ENCODE peak calls at places on chromosomes 13 and 19, in seven cellular contexts. Y is astrocyte; D is NCI-H2171; P is naive thymus-derived CD8-positive, alpha-beta T cell; B is NCI-H524; E is tibial nerve; R is IMR-90. X is an unnamed sample.

GRCh38 chr19:1935484-1936208 is 5.3 kb upstream of the CSNK1G2 start:
- DNase-seq in P (no peak), R (peak), Y (peak), B (no peak), D (no peak), E (no peak), X (no peak)

GRCh38 chr19:40549007-40549708 is 27.5 kb upstream of the SHKBP1 start:
- DNase-seq in D (no peak), P (peak), B (peak), Y (peak), R (peak), E (no peak), X (peak)

GRCh38 chr13:28000567-28000966 is 12.1 kb upstream of the URAD start:
- DNase-seq in R (no peak), Y (no peak), P (no peak), D (no peak), E (no peak), B (no peak), X (no peak)

GRCh38 chr19:19642506-19643157 is 825 bp downstream of the GMIP start:
- DNase-seq in R (no peak), E (no peak), P (no peak), Y (no peak), B (peak), D (peak), X (peak)

GRCh38 chr13:95235199-95235726 is 66.0 kb downstream of the ABCC4 start:
- DNase-seq in P (no peak), E (no peak), Y (no peak), R (no peak), B (no peak), D (no peak), X (no peak)

GRCh38 chr19:20925481-20925880 is 2.4 kb downstream of the ZNF85 start:
- DNase-seq in E (no peak), P (no peak), D (no peak), Y (no peak), B (no peak), R (no peak), X (no peak)

GRCh38 chr13:48236528-48237353 is 3.7 kb downstream of the ITM2B start:
- DNase-seq in P (no peak), D (no peak), E (no peak), R (no peak), B (no peak), Y (no peak), X (no peak)

GRCh38 chr19:18493440-18494266 is 28.2 kb downstream of the ELL start:
- DNase-seq in E (no peak), D (no peak), B (no peak), P (no peak), Y (no peak), R (no peak), X (no peak)

GRCh38 chr13:39712626-39713025 is 57.2 kb downstream of the COG6 start:
- DNase-seq in B (no peak), P (no peak), D (no peak), E (no peak), R (no peak), Y (no peak), X (no peak)

GRCh38 chr13:64688893-64689677 is 2541.1 kb downstream of the PCDH9 start:
- DNase-seq in R (peak), D (no peak), E (no peak), B (no peak), Y (peak), P (no peak), X (no peak)

GRCh38 chr13:105972811-105973590 is 562.5 kb downstream of the EFNB2 start:
- DNase-seq in Y (no peak), E (no peak), B (no peak), P (no peak), R (no peak), D (no peak), X (no peak)

GRCh38 chr19:3243851-3244700 is 19.6 kb downstream of the CELF5 start:
- DNase-seq in D (no peak), B (no peak), P (peak), R (peak), E (no peak), Y (peak), X (no peak)

GRCh38 chr19:45075215-45076028 is 856 bp downstream of the ZNF296 start:
- DNase-seq in Y (no peak), B (peak), R (no peak), D (no peak), E (no peak), P (no peak), X (peak)

GRCh38 chr19:7772752-7773291 is 9.8 kb downstream of the CLEC4M start:
- DNase-seq in R (no peak), D (no peak), Y (peak), E (no peak), P (no peak), B (peak), X (no peak)

GRCh38 chr13:92197669-92198068 is 799.2 kb downstream of the GPC5 start:
- DNase-seq in E (no peak), B (no peak), D (peak), P (no peak), R (peak), Y (peak), X (no peak)

GRCh38 chr19:10450191-10450852 is 30.0 kb downstream of the PDE4A start:
- DNase-seq in D (no peak), E (no peak), R (no peak), P (no peak), Y (no peak), B (no peak), X (no peak)

GRCh38 chr19:13002970-13003540 is 7.8 kb downstream of the NFIX start:
- DNase-seq in P (no peak), Y (no peak), E (no peak), B (no peak), R (no peak), D (no peak), X (no peak)

GRCh38 chr13:20175406-20175794 is 14.5 kb upstream of the GJA3 start:
- DNase-seq in Y (no peak), P (no peak), E (no peak), B (no peak), D (no peak), R (no peak), X (no peak)